ENCODE peak calls at places on chromosomes 2 and 18, in nine cellular contexts. One of them, this sample, is unnamed.

GRCh38 chr18:54910161-54910919 is 48.9 kb downstream of the CCDC68 start:
- DNase-seq in GM23338: no peak
- DNase-seq in GM20000: no peak
- DNase-seq in kidney epithelial cell: no peak
- DNase-seq in NB4: no peak
- DNase-seq in fibroblast of mammary gland: no peak
- DNase-seq in natural killer cell: no peak
- DNase-seq in right atrium auricular region: no peak
- DNase-seq in heart left ventricle: no peak
- DNase-seq in this sample: no peak

GRCh38 chr2:229129738-229130371 is 141.2 kb downstream of the PID1 start:
- DNase-seq in GM23338: no peak
- DNase-seq in GM20000: no peak
- DNase-seq in kidney epithelial cell: no peak
- DNase-seq in NB4: no peak
- DNase-seq in fibroblast of mammary gland: peak
- DNase-seq in natural killer cell: no peak
- DNase-seq in right atrium auricular region: no peak
- DNase-seq in heart left ventricle: peak
- DNase-seq in this sample: no peak

GRCh38 chr2:150811259-150811912 is 323.9 kb upstream of the RND3 start:
- DNase-seq in GM23338: no peak
- DNase-seq in GM20000: no peak
- DNase-seq in kidney epithelial cell: no peak
- DNase-seq in NB4: no peak
- DNase-seq in fibroblast of mammary gland: peak
- DNase-seq in natural killer cell: no peak
- DNase-seq in right atrium auricular region: no peak
- DNase-seq in heart left ventricle: no peak
- DNase-seq in this sample: no peak

GRCh38 chr18:35306588-35307250 is 16.7 kb upstream of the ZSCAN30 start:
- DNase-seq in GM23338: no peak
- DNase-seq in GM20000: no peak
- DNase-seq in kidney epithelial cell: no peak
- DNase-seq in NB4: no peak
- DNase-seq in fibroblast of mammary gland: no peak
- DNase-seq in natural killer cell: no peak
- DNase-seq in right atrium auricular region: no peak
- DNase-seq in heart left ventricle: no peak
- DNase-seq in this sample: no peak

GRCh38 chr2:219452361-219453317 is 18.0 kb downstream of the SPEG start:
- DNase-seq in GM23338: no peak
- DNase-seq in GM20000: no peak
- DNase-seq in kidney epithelial cell: peak
- DNase-seq in NB4: no peak
- DNase-seq in fibroblast of mammary gland: peak
- DNase-seq in natural killer cell: no peak
- DNase-seq in right atrium auricular region: peak
- DNase-seq in heart left ventricle: peak
- DNase-seq in this sample: no peak

GRCh38 chr2:190582761-190583506 is 48.4 kb upstream of the NEMP2 start:
- DNase-seq in GM23338: no peak
- DNase-seq in GM20000: peak
- DNase-seq in kidney epithelial cell: no peak
- DNase-seq in NB4: no peak
- DNase-seq in fibroblast of mammary gland: no peak
- DNase-seq in natural killer cell: no peak
- DNase-seq in right atrium auricular region: no peak
- DNase-seq in heart left ventricle: no peak
- DNase-seq in this sample: no peak

GRCh38 chr2:8456149-8457091 is 225.4 kb upstream of the ID2 start:
- DNase-seq in GM23338: peak
- DNase-seq in GM20000: peak
- DNase-seq in kidney epithelial cell: no peak
- DNase-seq in NB4: no peak
- DNase-seq in fibroblast of mammary gland: no peak
- DNase-seq in natural killer cell: peak
- DNase-seq in right atrium auricular region: no peak
- DNase-seq in heart left ventricle: no peak
- DNase-seq in this sample: peak

GRCh38 chr2:70513751-70514150 is 39.9 kb downstream of the TGFA start:
- DNase-seq in GM23338: no peak
- DNase-seq in GM20000: no peak
- DNase-seq in kidney epithelial cell: no peak
- DNase-seq in NB4: no peak
- DNase-seq in fibroblast of mammary gland: no peak
- DNase-seq in natural killer cell: no peak
- DNase-seq in right atrium auricular region: no peak
- DNase-seq in heart left ventricle: no peak
- DNase-seq in this sample: no peak

GRCh38 chr2:212723226-212723625 is 184.6 kb upstream of the ERBB4 start:
- DNase-seq in GM23338: no peak
- DNase-seq in GM20000: no peak
- DNase-seq in kidney epithelial cell: peak
- DNase-seq in NB4: no peak
- DNase-seq in fibroblast of mammary gland: peak
- DNase-seq in natural killer cell: no peak
- DNase-seq in right atrium auricular region: no peak
- DNase-seq in heart left ventricle: no peak
- DNase-seq in this sample: no peak

GRCh38 chr2:15734871-15735737 is 143.4 kb downstream of the DDX1 start:
- DNase-seq in GM23338: no peak
- DNase-seq in GM20000: no peak
- DNase-seq in kidney epithelial cell: no peak
- DNase-seq in NB4: no peak
- DNase-seq in fibroblast of mammary gland: no peak
- DNase-seq in natural killer cell: no peak
- DNase-seq in right atrium auricular region: no peak
- DNase-seq in heart left ventricle: no peak
- DNase-seq in this sample: no peak

GRCh38 chr2:71932027-71932779 is 215.5 kb downstream of the CYP26B1 start:
- DNase-seq in GM23338: no peak
- DNase-seq in GM20000: no peak
- DNase-seq in kidney epithelial cell: no peak
- DNase-seq in NB4: no peak
- DNase-seq in fibroblast of mammary gland: no peak
- DNase-seq in natural killer cell: no peak
- DNase-seq in right atrium auricular region: no peak
- DNase-seq in heart left ventricle: no peak
- DNase-seq in this sample: no peak

GRCh38 chr18:35582899-35583558 is 1.5 kb downstream of the GALNT1 start:
- DNase-seq in GM23338: peak
- DNase-seq in GM20000: no peak
- DNase-seq in kidney epithelial cell: peak
- DNase-seq in NB4: peak
- DNase-seq in fibroblast of mammary gland: peak
- DNase-seq in natural killer cell: no peak
- DNase-seq in right atrium auricular region: no peak
- DNase-seq in heart left ventricle: no peak
- DNase-seq in this sample: no peak

GRCh38 chr2:130353291-130354134 is 2.3 kb upstream of the PTPN18 start:
- DNase-seq in GM23338: no peak
- DNase-seq in GM20000: no peak
- DNase-seq in kidney epithelial cell: no peak
- DNase-seq in NB4: no peak
- DNase-seq in fibroblast of mammary gland: no peak
- DNase-seq in natural killer cell: no peak
- DNase-seq in right atrium auricular region: no peak
- DNase-seq in heart left ventricle: no peak
- DNase-seq in this sample: no peak

DNA sequence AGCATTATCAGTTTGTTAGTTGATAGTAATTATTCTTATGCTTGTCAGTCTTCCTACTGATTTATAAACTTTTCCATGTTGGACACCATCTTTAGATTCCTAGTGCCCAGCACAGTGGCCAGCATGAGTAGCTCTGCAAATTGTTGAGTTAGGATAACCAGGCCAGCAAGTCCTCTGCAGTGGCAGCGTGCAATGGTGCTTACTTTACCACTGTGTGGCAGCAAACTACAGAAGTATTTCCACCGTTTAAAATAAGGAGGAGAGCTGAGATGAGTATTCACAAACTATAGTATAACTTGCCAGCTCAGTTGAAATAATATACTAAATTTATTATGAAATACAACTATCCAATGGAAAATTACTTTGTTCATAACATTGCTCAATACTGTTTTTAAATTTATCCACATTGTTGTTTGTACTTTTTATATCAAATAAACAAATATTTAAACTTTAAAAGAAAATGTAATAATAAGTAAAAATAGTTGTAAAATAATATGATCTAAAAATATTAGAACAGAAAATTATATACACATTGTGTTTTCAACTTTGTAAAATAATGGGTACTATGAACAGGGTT is 9.3 kb upstream of the THADA start:
- DNase-seq in GM23338: peak
- DNase-seq in GM20000: peak
- DNase-seq in kidney epithelial cell: peak
- DNase-seq in NB4: peak
- DNase-seq in fibroblast of mammary gland: peak
- DNase-seq in natural killer cell: no peak
- DNase-seq in right atrium auricular region: no peak
- DNase-seq in heart left ventricle: no peak
- DNase-seq in this sample: no peak
- TF ChIP-seq CTCF in GM23338: peak
- TF ChIP-seq CTCF in GM20000: peak
- TF ChIP-seq CTCF in kidney epithelial cell: peak
- TF ChIP-seq CTCF in NB4: peak
- TF ChIP-seq CTCF in fibroblast of mammary gland: peak
- TF ChIP-seq CTCF in natural killer cell: peak
- TF ChIP-seq CTCF in right atrium auricular region: peak
- TF ChIP-seq CTCF in heart left ventricle: peak
- TF ChIP-seq CTCF in this sample: peak

DNA sequence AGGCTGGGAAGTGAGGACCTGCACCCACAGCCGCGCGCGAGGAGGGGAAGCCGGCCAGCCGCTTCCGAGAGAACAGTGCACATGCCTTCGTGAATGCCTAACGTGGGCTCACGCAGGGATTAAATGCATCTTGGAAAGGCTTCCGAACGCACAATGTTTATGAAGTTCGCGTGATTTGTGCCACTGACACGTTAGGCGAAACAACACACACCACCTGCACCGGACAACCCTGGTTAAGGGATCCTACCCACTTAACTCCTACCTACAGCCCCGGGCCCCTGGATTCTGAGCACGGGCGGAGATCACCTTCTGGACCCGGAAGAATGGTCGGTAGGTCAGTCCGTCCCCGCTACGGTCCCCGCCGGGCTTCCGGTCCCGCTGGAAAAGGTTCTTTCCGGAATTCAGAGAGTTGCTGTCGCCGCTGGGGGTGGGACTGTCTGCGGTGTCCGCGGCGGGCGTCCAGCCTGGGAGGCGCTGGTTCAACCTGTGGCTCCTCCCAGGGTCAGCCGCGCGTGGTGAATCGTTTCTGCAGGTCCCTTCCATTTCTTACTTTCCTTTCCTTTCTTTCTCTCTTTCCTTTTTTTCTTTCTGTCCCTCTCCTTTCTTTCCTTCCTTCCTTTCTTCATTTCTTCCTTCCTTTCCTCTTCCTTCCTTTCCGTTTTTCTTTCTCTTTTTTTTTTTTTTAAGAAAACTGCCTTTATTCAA is at the start of gene MTIF2:
- DNase-seq in GM23338: peak
- DNase-seq in GM20000: peak
- DNase-seq in kidney epithelial cell: peak
- DNase-seq in NB4: peak
- DNase-seq in fibroblast of mammary gland: peak
- DNase-seq in natural killer cell: peak
- DNase-seq in right atrium auricular region: peak
- DNase-seq in heart left ventricle: peak
- DNase-seq in this sample: peak
- TF ChIP-seq CTCF in GM23338: no peak
- TF ChIP-seq CTCF in GM20000: no peak
- TF ChIP-seq CTCF in kidney epithelial cell: peak
- TF ChIP-seq CTCF in NB4: no peak
- TF ChIP-seq CTCF in fibroblast of mammary gland: no peak
- TF ChIP-seq CTCF in natural killer cell: no peak
- TF ChIP-seq CTCF in right atrium auricular region: no peak
- TF ChIP-seq CTCF in heart left ventricle: no peak
- TF ChIP-seq CTCF in this sample: no peak

DNA sequence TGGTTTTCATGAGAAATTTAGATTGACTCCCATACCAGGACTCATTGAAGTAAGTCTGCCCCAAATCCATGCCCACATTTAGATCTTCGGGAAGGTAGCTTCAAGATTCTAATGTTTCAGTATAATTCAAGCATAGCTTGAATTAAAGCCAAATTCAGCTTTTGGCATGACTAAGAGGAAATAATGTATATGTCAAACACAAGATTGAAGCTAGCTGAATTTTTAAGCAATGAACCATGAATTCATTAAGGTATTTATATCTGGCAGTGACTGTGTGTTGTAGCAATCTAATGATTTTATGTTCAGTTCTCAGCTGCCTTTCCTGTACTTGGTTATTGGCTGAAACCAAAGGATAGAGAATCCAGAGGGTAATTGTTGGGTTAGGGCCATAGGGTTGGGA is 118.8 kb upstream of the FN1 start:
- DNase-seq in GM23338: no peak
- DNase-seq in GM20000: no peak
- DNase-seq in kidney epithelial cell: no peak
- DNase-seq in NB4: no peak
- DNase-seq in fibroblast of mammary gland: peak
- DNase-seq in natural killer cell: no peak
- DNase-seq in right atrium auricular region: no peak
- DNase-seq in heart left ventricle: no peak
- DNase-seq in this sample: no peak
- TF ChIP-seq CTCF in GM23338: no peak
- TF ChIP-seq CTCF in GM20000: no peak
- TF ChIP-seq CTCF in kidney epithelial cell: no peak
- TF ChIP-seq CTCF in NB4: no peak
- TF ChIP-seq CTCF in fibroblast of mammary gland: no peak
- TF ChIP-seq CTCF in natural killer cell: no peak
- TF ChIP-seq CTCF in right atrium auricular region: no peak
- TF ChIP-seq CTCF in heart left ventricle: no peak
- TF ChIP-seq CTCF in this sample: no peak

GRCh38 chr2:160405077-160405865 is 88.3 kb downstream of the RBMS1 start:
- DNase-seq in GM23338: peak
- DNase-seq in GM20000: no peak
- DNase-seq in kidney epithelial cell: no peak
- DNase-seq in NB4: no peak
- DNase-seq in fibroblast of mammary gland: no peak
- DNase-seq in natural killer cell: no peak
- DNase-seq in right atrium auricular region: no peak
- DNase-seq in heart left ventricle: no peak
- DNase-seq in this sample: no peak
- TF ChIP-seq CTCF in GM23338: no peak
- TF ChIP-seq CTCF in GM20000: no peak
- TF ChIP-seq CTCF in kidney epithelial cell: no peak
- TF ChIP-seq CTCF in NB4: no peak
- TF ChIP-seq CTCF in fibroblast of mammary gland: no peak
- TF ChIP-seq CTCF in natural killer cell: no peak
- TF ChIP-seq CTCF in right atrium auricular region: no peak
- TF ChIP-seq CTCF in heart left ventricle: no peak
- TF ChIP-seq CTCF in this sample: no peak

GRCh38 chr2:96305091-96305978 is at the start of gene SNRNP200:
- DNase-seq in GM23338: peak
- DNase-seq in GM20000: peak
- DNase-seq in kidney epithelial cell: no peak
- DNase-seq in NB4: peak
- DNase-seq in fibroblast of mammary gland: peak
- DNase-seq in natural killer cell: peak
- DNase-seq in right atrium auricular region: peak
- DNase-seq in heart left ventricle: peak
- DNase-seq in this sample: peak
- TF ChIP-seq CTCF in GM23338: no peak
- TF ChIP-seq CTCF in GM20000: no peak
- TF ChIP-seq CTCF in kidney epithelial cell: no peak
- TF ChIP-seq CTCF in NB4: no peak
- TF ChIP-seq CTCF in fibroblast of mammary gland: no peak
- TF ChIP-seq CTCF in natural killer cell: no peak
- TF ChIP-seq CTCF in right atrium auricular region: no peak
- TF ChIP-seq CTCF in heart left ventricle: no peak
- TF ChIP-seq CTCF in this sample: no peak